ENCODE peak calls at places on chromosome 9, in five cellular contexts. P, O, M, J and W are unnamed samples.

GRCh38 chr9:95104088-95104960 is 213.2 kb downstream of the FANCC start:
- DNase-seq in P (no peak), O (no peak), M (no peak), J (no peak), W (no peak)

GRCh38 chr9:85115473-85115872 is 445.9 kb downstream of the NTRK2 start:
- DNase-seq in P (no peak), O (no peak), M (no peak), J (no peak), W (no peak)

GRCh38 chr9:108775901-108776306 is 79.9 kb downstream of the ACTL7B start:
- DNase-seq in P (peak), O (no peak), M (no peak), J (no peak), W (no peak)

GRCh38 chr9:131030978-131031641 is 22.1 kb downstream of the LAMC3 start:
- DNase-seq in P (no peak), O (no peak), M (no peak), J (no peak), W (no peak)

GRCh38 chr9:120713257-120714087 is 798 bp downstream of the MEGF9 start:
- DNase-seq in P (no peak), O (peak), M (no peak), J (no peak), W (peak)

GRCh38 chr9:122173670-122174069 is 14.0 kb downstream of the MORN5 start:
- DNase-seq in P (no peak), O (no peak), M (no peak), J (no peak), W (no peak)

GRCh38 chr9:132482196-132482813 is 72.3 kb downstream of the CFAP77 start:
- DNase-seq in P (no peak), O (no peak), M (no peak), J (no peak), W (no peak)

GRCh38 chr9:115012476-115012875 is 82.1 kb upstream of the TNFSF8 start:
- DNase-seq in P (no peak), O (no peak), M (no peak), J (no peak), W (no peak)

GRCh38 chr9:75541778-75542177 is 348.7 kb upstream of the PCSK5 start:
- DNase-seq in P (no peak), O (no peak), M (no peak), J (no peak), W (no peak)

GRCh38 chr9:6632516-6633328 is 12.8 kb downstream of the GLDC start:
- DNase-seq in P (peak), O (peak), M (no peak), J (no peak), W (no peak)

GRCh38 chr9:115997923-115998322 is 155.7 kb upstream of the PAPPA start:
- DNase-seq in P (no peak), O (no peak), M (no peak), J (no peak), W (no peak)

GRCh38 chr9:27382308-27382707 is 85.4 kb upstream of the EQTN start:
- DNase-seq in P (no peak), O (no peak), M (no peak), J (no peak), W (no peak)

GRCh38 chr9:86669442-86669841 is 277.9 kb downstream of the GAS1 start:
- DNase-seq in P (no peak), O (no peak), M (no peak), J (no peak), W (no peak)

GRCh38 chr9:76323481-76323880 is 70.7 kb downstream of the RFK start:
- DNase-seq in P (no peak), O (no peak), M (peak), J (no peak), W (no peak)

GRCh38 chr9:70580593-70581195 is 166.2 kb upstream of the KLF9 start:
- DNase-seq in P (no peak), O (no peak), M (no peak), J (no peak), W (peak)

GRCh38 chr9:123684393-123685149 is 245.4 kb downstream of the DENND1A start:
- DNase-seq in P (no peak), O (no peak), M (no peak), J (no peak), W (no peak)

GRCh38 chr9:104787306-104788015 is 23.5 kb downstream of the NIPSNAP3B start:
- DNase-seq in P (no peak), O (no peak), M (no peak), J (no peak), W (no peak)

GRCh38 chr9:126933334-126933980 is 18.9 kb downstream of the RALGPS1 start:
- DNase-seq in P (no peak), O (no peak), M (no peak), J (no peak), W (no peak)

GRCh38 chr9:112820886-112821285 is 69.8 kb downstream of the SLC46A2 start:
- DNase-seq in P (no peak), O (no peak), M (no peak), J (no peak), W (no peak)

GRCh38 chr9:73805853-73806458 is 654.3 kb downstream of the ANXA1 start:
- DNase-seq in P (no peak), O (no peak), M (no peak), J (no peak), W (no peak)

GRCh38 chr9:1434082-1434481 is 383.9 kb downstream of the DMRT2 start:
- DNase-seq in P (no peak), O (no peak), M (no peak), J (no peak), W (no peak)

GRCh38 chr9:105067895-105068580 is 140.1 kb upstream of the ABCA1 start:
- DNase-seq in P (no peak), O (no peak), M (peak), J (no peak), W (peak)

GRCh38 chr9:86098793-86099694 is at the start of gene GOLM1:
- DNase-seq in P (no peak), O (peak), M (peak), J (no peak), W (peak)

GRCh38 chr9:13705913-13706312 is 426.4 kb upstream of the MPDZ start:
- DNase-seq in P (no peak), O (no peak), M (no peak), J (no peak), W (no peak)

GRCh38 chr9:137744632-137745183 is 125.9 kb downstream of the EHMT1 start:
- DNase-seq in P (no peak), O (no peak), M (no peak), J (no peak), W (no peak)

GRCh38 chr9:114156658-114157421 is 1.5 kb downstream of the COL27A1 start:
- DNase-seq in P (no peak), O (no peak), M (peak), J (no peak), W (peak)

GRCh38 chr9:22650145-22650544 is 203.5 kb downstream of the DMRTA1 start:
- DNase-seq in P (no peak), O (no peak), M (no peak), J (no peak), W (no peak)

GRCh38 chr9:98888794-98889495 is 54.8 kb upstream of the COL15A1 start:
- DNase-seq in P (no peak), O (no peak), M (no peak), J (no peak), W (no peak)

GRCh38 chr9:134670042-134670525 is 28.5 kb downstream of the COL5A1 start:
- DNase-seq in P (no peak), O (no peak), M (peak), J (no peak), W (no peak)

GRCh38 chr9:105554042-105554441 is 3.9 kb upstream of the FKTN start:
- DNase-seq in P (no peak), O (no peak), M (peak), J (no peak), W (no peak)

GRCh38 chr9:12989669-12990068 is 214.8 kb downstream of the LURAP1L start:
- DNase-seq in P (no peak), O (no peak), M (no peak), J (no peak), W (no peak)

GRCh38 chr9:32989651-32990050 is 11.8 kb downstream of the APTX start:
- DNase-seq in P (no peak), O (peak), M (peak), J (no peak), W (no peak)

GRCh38 chr9:85243921-85244320 is 497.8 kb downstream of the AGTPBP1 start:
- DNase-seq in P (no peak), O (no peak), M (no peak), J (no peak), W (no peak)

GRCh38 chr9:98248737-98249474 is 6.5 kb downstream of the TBC1D2 start:
- DNase-seq in P (no peak), O (peak), M (peak), J (no peak), W (peak)

GRCh38 chr9:129289131-129289731 is 111.2 kb upstream of the IER5L start:
- DNase-seq in P (no peak), O (no peak), M (no peak), J (no peak), W (no peak)

DNA sequence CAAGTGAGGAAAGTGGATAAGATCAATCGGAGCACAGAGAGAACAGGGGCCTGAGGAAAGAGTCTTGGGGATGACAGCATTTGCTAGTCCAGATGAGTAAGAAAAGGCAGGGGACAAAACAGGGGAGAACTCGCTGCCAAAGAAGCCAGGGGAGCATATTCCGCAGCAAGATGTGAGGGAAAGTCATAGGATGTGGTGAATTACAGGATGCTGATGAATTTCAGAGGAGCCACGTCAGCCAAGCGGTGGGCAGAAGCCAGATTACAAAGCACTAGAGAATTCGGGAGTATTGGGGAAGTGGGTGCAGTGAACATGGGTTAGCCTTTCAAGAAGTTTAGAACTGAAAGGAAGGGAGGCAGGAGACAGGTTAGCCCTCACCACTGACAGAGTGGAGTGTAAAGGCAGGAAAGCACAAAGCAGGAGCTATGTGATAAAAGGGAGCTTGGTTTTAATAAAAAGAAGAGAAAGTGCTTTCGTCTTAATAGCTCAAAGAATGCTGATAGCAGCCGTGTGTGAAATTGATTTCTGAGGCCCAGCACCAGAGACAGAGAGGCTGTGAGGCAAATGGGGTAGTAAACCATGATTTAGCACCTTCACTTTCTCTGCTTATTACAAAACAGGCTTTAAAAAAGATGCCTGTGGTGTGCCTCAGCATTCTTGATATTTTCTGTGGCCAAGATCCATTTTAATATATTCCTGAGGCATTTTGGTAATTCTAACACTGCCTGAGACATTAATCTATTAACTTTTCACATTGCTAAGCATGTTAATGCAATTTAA is 16.8 kb downstream of the ADAMTSL1 start:
- DNase-seq in P (no peak), O (no peak), M (no peak), J (no peak), W (no peak)
- TF ChIP-seq POLR2A in P (no peak), O (no peak), M (no peak), J (no peak), W (no peak)

DNA sequence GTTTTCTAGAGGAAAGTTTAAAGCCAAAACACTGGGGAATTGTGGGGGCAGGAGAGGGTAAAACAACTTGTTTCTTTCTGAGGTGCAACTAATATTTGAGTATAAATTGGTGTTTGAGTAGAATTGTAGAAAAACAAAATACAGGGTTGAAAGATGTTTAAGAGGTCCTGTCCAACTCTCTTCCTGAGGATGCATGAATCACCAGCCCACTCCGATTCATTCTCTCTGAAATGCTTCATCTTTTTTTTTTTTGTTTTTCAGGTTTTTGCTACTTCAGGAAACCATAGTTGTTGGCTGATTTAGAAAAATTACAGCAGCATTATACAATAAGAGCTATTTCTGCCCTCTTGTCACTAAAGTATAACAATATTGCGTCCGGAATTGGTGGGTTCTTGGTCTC is 42.4 kb upstream of the TMC1 start:
- DNase-seq in P (no peak), O (no peak), M (no peak), J (no peak), W (no peak)
- H3K4me3 ChIP-seq in P (no peak), O (no peak), M (no peak), J (peak), W (no peak)

GRCh38 chr9:16515879-16516289 is 354.6 kb downstream of the BNC2 start:
- DNase-seq in P (no peak), O (no peak), M (peak), J (no peak), W (no peak)

GRCh38 chr9:16519001-16519400 is 351.5 kb downstream of the BNC2 start:
- DNase-seq in P (no peak), O (no peak), M (no peak), J (no peak), W (no peak)

GRCh38 chr9:16514131-16514530 is 356.3 kb downstream of the BNC2 start:
- DNase-seq in P (no peak), O (no peak), M (no peak), J (no peak), W (no peak)

GRCh38 chr9:16515207-16515606 is 355.3 kb downstream of the BNC2 start:
- DNase-seq in P (no peak), O (no peak), M (no peak), J (no peak), W (no peak)

DNA sequence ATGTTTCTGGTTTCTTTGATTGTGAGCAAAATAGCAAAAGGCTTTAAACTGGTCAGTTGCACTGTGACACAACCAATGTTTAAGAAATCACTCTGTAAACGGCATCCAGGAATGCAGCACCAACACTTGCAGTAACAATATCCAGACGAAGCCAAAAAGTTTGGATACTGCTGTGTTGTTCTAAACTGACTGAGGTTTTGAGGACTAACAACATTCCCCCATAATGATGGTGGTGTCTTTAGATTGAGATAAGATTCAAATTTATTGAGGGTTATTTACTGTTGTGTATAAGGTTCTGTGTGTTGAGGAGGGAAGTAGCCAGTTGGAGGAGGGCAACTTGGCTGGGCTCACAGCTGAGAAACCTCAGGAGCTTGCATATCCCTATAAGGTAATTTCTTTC is 353.6 kb downstream of the BNC2 start:
- DNase-seq in P (no peak), O (no peak), M (no peak), J (no peak), W (peak)
- TF ChIP-seq MAX in P (no peak), O (no peak), M (no peak), J (no peak), W (no peak)

GRCh38 chr9:110133059-110133458 is 74.9 kb downstream of the C9orf152 start:
- DNase-seq in P (no peak), O (no peak), M (no peak), J (no peak), W (no peak)
- TF ChIP-seq POLR2A in P (no peak), O (no peak), M (no peak), J (no peak), W (no peak)

DNA sequence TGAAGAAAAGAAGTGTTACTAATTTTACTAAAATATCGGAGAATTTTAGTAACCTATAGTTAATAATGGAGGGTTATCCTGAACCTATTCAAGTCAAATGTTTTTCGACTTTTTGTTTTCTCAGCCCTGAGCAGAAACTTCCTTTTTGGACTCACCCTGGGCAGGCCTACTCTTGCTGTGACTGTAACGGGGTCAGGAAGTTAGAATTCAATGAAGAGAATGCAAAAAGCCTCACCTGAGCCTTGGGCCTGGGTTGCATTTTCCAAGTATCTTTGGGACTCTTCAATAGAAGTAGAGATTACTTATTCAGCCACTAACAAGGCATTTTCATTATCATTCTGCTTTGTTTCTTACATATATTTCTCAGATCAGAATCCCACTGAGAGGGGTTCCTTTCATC is 405.3 kb downstream of the TLR4 start:
- DNase-seq in P (no peak), O (no peak), M (no peak), J (no peak), W (no peak)
- H3K4me3 ChIP-seq in P (no peak), O (no peak), M (no peak), J (no peak), W (no peak)

DNA sequence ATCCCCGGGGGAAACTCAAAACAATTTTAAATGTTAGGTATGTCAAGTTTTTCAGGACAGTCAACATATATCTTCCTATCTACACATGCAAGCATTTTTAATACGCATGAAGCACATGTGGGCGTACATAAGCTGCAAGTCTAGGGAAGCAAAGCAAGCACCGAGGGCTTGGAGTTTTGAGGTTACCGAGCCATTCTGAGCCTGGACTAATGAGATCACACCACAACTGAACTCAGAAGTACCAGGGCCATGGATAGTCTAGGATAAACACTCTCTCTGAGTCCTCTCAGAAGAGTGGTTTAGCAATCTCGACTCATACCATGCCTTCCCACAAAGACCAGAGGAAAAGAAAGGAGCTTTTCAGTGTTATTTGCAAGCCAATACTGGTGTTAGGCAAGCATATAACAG is 154.2 kb downstream of the AUH start:
- DNase-seq in P (peak), O (no peak), M (no peak), J (no peak), W (peak)
- TF ChIP-seq MAX in P (peak), O (no peak), M (no peak), J (no peak), W (no peak)

GRCh38 chr9:101418518-101419111 is 17.0 kb downstream of the ALDOB start:
- DNase-seq in P (no peak), O (no peak), M (no peak), J (no peak), W (no peak)
- TF ChIP-seq POLR2A in P (no peak), O (no peak), M (no peak), J (no peak), W (no peak)

GRCh38 chr9:136282272-136282861 is 21.5 kb downstream of the CCDC187 start:
- DNase-seq in P (no peak), O (no peak), M (no peak), J (no peak), W (no peak)
- H3K4me3 ChIP-seq in P (no peak), O (no peak), M (no peak), J (no peak), W (no peak)